ENCODE peak calls at places on chromosome X, in nine cellular contexts. V, Z, A, C, X, L, K, E and F are unnamed samples.
A peak's percentile ranks its signal among the peaks of the same experiment; 100 is the strongest.

GRCh38 chrX:81301877-81302276 is 100.0 kb downstream of the SH3BGRL start:
- DNase-seq in V (no peak), Z (no peak), A (no peak), C (no peak), X (no peak), L (no peak), K (no peak), E (no peak), F (no peak)

GRCh38 chrX:129523076-129524055 is at the start of gene SMARCA1:
- DNase-seq in V (no peak), Z (peak; percentile 57), A (no peak), C (peak; percentile 13), X (peak; percentile 46), L (peak; percentile 79), K (peak; percentile 56), E (peak; percentile 63), F (no peak)

GRCh38 chrX:132740316-132741123 is 217.9 kb downstream of the HS6ST2 start:
- DNase-seq in V (no peak), Z (no peak), A (no peak), C (peak; percentile 3), X (peak; percentile 74), L (no peak), K (no peak), E (no peak), F (no peak)

GRCh38 chrX:24168807-24169206 is 19.3 kb downstream of the ZFX start:
- DNase-seq in V (no peak), Z (no peak), A (no peak), C (no peak), X (no peak), L (no peak), K (no peak), E (no peak), F (no peak)

GRCh38 chrX:82081027-82081426 is 879.1 kb downstream of the SH3BGRL start:
- DNase-seq in V (no peak), Z (no peak), A (no peak), C (no peak), X (peak; percentile 0), L (no peak), K (no peak), E (no peak), F (no peak)

GRCh38 chrX:70970482-70970999 is 39.6 kb upstream of the SLC7A3 start:
- DNase-seq in V (no peak), Z (no peak), A (no peak), C (peak; percentile 6), X (no peak), L (no peak), K (peak; percentile 10), E (no peak), F (no peak)

GRCh38 chrX:68462197-68462596 is 28.9 kb upstream of the OPHN1 start:
- DNase-seq in V (no peak), Z (no peak), A (no peak), C (no peak), X (no peak), L (peak; percentile 55), K (no peak), E (no peak), F (no peak)

GRCh38 chrX:43121637-43122036 is 343.7 kb upstream of the PPP1R2C start:
- DNase-seq in V (no peak), Z (no peak), A (no peak), C (no peak), X (no peak), L (no peak), K (no peak), E (no peak), F (no peak)

GRCh38 chrX:100743009-100743615 is 11.2 kb upstream of the SYTL4 start:
- DNase-seq in V (no peak), Z (no peak), A (no peak), C (no peak), X (no peak), L (no peak), K (no peak), E (no peak), F (no peak)